ENCODE peak calls at places on chromosomes 2 and 18, in five cellular contexts. W, T, Z, X and U are unnamed samples.
A peak's percentile ranks its signal among the peaks of the same experiment; 100 is the strongest.

GRCh38 chr2:62661263-62661635 is 44.3 kb upstream of the EHBP1 start:
- DNase-seq in X (no peak), W (no peak), T (no peak), Z (no peak), U (no peak)

GRCh38 chr2:27130396-27130795 is 4.0 kb downstream of the PREB start:
- DNase-seq in X (no peak), T (no peak), W (no peak), Z (no peak), U (no peak)

GRCh38 chr2:171879865-171880264 is 14.2 kb downstream of the SLC25A12 start:
- DNase-seq in X (no peak), W (no peak), Z (no peak), T (no peak), U (no peak)

GRCh38 chr2:1804251-1804855 is 60.0 kb upstream of the PXDN start:
- DNase-seq in X (no peak), W (no peak), T (no peak), Z (no peak), U (no peak)

GRCh38 chr2:1701020-1701419 is 43.3 kb downstream of the PXDN start:
- DNase-seq in Z (no peak), X (no peak), W (no peak), T (no peak), U (no peak)

GRCh38 chr2:19408592-19408991 is 50.2 kb upstream of the OSR1 start:
- DNase-seq in W (peak; percentile 24), T (no peak), X (no peak), Z (no peak), U (no peak)

GRCh38 chr2:220959391-220959802 is 612.7 kb downstream of the EPHA4 start:
- DNase-seq in T (no peak), X (no peak), W (no peak), Z (no peak), U (no peak)

GRCh38 chr2:98043101-98043500 is 43.9 kb upstream of the VWA3B start:
- DNase-seq in W (no peak), T (no peak), Z (no peak), X (no peak), U (no peak)

GRCh38 chr2:3606370-3607124 is 11.6 kb downstream of the COLEC11 start:
- DNase-seq in W (no peak), Z (no peak), X (no peak), T (no peak), U (no peak)

GRCh38 chr2:208489687-208490086 is 83.1 kb downstream of the PTH2R start:
- DNase-seq in W (no peak), X (no peak), T (no peak), Z (peak; percentile 10), U (no peak)

DNA sequence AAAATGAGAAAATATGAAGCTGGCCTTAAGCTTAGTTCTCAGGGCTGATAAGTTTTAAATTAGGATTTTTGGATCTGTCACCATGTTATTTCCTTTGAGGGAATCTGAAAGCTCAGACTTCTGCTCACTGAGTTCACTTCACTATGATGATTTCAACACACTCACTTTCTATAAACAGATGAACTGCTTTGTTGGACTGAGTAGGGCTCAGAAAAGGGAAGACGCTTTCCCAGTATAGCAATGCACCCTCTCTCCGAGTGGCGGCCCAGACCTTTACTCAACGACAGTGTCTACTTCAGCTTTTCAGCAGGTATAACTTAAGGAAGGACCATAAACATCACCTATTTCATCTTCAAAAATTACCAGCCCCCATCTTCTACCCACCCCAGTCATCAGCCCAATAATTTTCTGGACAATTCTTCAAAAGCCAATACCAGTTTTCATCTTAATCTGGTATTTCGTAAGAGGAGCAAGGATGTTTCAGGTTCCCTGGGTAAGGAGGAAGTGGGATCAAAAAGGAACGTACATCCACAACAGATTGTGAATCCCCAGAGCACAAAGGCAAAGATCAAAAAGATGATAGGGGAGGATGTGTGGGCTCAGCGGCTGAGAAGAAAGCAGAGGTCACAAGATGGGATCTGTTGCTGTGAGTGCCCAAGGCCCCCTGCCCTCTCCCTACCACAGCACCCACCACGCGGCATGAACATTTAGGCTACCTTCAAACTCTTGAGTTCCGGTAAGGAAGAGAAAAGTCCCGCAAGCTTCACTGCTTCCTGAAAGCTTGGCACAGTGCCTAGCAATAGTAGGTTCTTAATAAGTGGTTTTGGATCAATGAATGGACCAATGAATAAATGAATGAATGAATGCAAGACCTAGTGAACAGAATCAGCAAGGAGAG is 41.9 kb downstream of the LPIN2 start:
- DNase-seq in X (no peak), W (no peak), Z (no peak), T (no peak), U (no peak)
- TF ChIP-seq TAF1 in X (no peak), W (no peak), Z (no peak), T (no peak), U (peak; percentile 46)

DNA sequence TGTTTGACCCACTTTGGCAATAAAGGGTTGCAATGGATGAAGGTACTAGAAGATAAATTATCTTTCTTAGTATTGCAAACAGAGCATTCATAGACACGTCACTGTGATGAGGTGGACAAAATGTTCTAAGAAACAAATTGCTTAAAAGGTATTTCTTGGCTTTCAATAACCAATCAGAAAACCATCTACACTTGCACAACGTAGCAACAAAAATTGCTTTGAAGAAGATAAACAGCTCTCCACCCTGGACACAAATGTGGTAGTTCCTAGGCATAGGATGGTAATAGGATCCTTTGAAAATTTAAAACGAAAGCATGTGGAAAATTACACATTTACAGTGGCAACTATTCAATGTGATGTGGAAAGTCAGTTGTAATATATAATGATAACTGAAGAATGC is 439.9 kb upstream of the ETAA1 start:
- DNase-seq in Z (no peak), T (no peak), W (no peak), X (no peak), U (no peak)
- TF ChIP-seq POLR2AphosphoS5 in Z (no peak), T (no peak), W (no peak), X (no peak), U (no peak)

GRCh38 chr2:102238039-102238756 is 51.4 kb downstream of the IL1RL2 start:
- DNase-seq in W (no peak), T (no peak), Z (no peak), X (no peak), U (no peak)
- TF ChIP-seq POLR2A in W (no peak), T (no peak), Z (no peak), X (no peak), U (no peak)

GRCh38 chr2:181304011-181304844 is 153.0 kb upstream of the ITGA4 start:
- DNase-seq in X (no peak), T (no peak), W (no peak), Z (no peak), U (no peak)
- TF ChIP-seq TAF1 in X (no peak), T (no peak), W (no peak), Z (no peak), U (no peak)

DNA sequence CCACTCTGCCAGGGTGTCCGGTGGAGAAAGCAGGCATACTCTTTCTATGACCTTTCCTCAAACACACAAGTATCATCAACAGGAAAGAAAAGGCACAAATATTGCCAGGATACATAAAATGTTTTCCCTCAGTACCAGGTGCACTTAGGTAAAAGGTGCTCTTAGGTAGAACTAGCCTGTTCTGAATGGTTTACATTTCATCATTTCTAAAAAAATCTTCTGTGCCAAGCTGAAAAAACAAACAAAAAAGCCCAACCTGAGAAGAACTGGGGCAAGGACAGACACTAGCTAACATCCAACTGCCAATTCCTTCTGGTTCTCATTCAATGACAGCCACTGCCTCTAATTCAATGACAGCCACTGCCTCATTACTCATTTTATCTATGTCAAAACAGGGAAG is 68.5 kb downstream of the SPIRE1 start:
- DNase-seq in Z (no peak), T (no peak), X (no peak), W (no peak), U (no peak)
- TF ChIP-seq POLR2AphosphoS5 in Z (no peak), T (no peak), X (no peak), W (no peak), U (no peak)

GRCh38 chr2:64017811-64018714 is 1.2 kb downstream of the VPS54 start:
- DNase-seq in X (no peak), Z (peak; percentile 22), T (no peak), W (no peak), U (no peak)
- TF ChIP-seq POLR2A in X (no peak), Z (no peak), T (no peak), W (no peak), U (no peak)

DNA sequence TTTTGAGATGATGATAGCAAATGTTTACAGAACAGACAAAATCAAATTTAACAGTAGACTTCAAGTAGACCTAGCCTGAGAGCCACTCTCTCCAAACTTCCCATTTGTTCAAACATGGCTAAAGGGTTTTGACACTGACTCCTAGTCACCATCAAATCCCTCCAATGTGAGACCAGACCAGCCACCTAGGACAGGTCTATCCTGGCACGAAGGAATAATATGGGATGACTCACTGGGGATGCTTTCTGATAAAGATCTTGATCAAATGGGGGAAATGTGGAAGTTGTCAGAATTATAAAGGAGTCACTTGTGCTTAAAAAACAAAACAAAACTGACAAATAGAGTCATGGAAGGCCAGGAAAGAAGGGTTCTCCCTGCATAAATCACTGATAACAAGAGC is 95.7 kb downstream of the EDAR start:
- DNase-seq in W (no peak), Z (no peak), T (no peak), X (no peak), U (no peak)
- TF ChIP-seq TAF1 in W (no peak), Z (no peak), T (no peak), X (no peak), U (no peak)

GRCh38 chr18:77096936-77097886 is 35.4 kb downstream of the MBP start:
- DNase-seq in W (no peak), T (no peak), X (no peak), Z (no peak), U (no peak)

GRCh38 chr18:77093584-77093983 is 39.0 kb downstream of the MBP start:
- DNase-seq in Z (no peak), X (no peak), W (no peak), T (no peak), U (no peak)

GRCh38 chr18:77098033-77098432 is 34.5 kb downstream of the MBP start:
- DNase-seq in W (no peak), Z (no peak), T (no peak), X (no peak), U (no peak)

GRCh38 chr18:77095356-77096030 is 37.1 kb downstream of the MBP start:
- DNase-seq in T (no peak), Z (no peak), W (no peak), X (no peak), U (no peak)

GRCh38 chr18:77096031-77096371 is 36.6 kb downstream of the MBP start:
- DNase-seq in Z (no peak), W (no peak), X (no peak), T (no peak), U (no peak)
- TF ChIP-seq POLR2AphosphoS5 in Z (no peak), W (no peak), X (no peak), T (no peak), U (no peak)